ENCODE peak calls at places on chromosomes 6 and 20, in six cellular contexts. Q, L, U, B, H and I are unnamed samples.
A peak's percentile ranks its signal among the peaks of the same experiment; 100 is the strongest.

GRCh38 chr6:131960371-131961133 is 9.4 kb upstream of the CCN2 start:
- DNase-seq in Q (no peak), L (no peak), U (no peak), B (no peak), H (no peak), I (no peak)

GRCh38 chr6:122043421-122043820 is 356.0 kb upstream of the HSF2 start:
- DNase-seq in Q (no peak), L (no peak), U (no peak), B (no peak), H (no peak), I (no peak)

GRCh38 chr6:38180586-38180985 is 361.1 kb downstream of the ZFAND3 start:
- DNase-seq in Q (no peak), L (no peak), U (no peak), B (no peak), H (no peak), I (no peak)

GRCh38 chr6:113414511-113414910 is 442.6 kb upstream of the MARCKS start:
- DNase-seq in Q (no peak), L (no peak), U (peak; percentile 64), B (no peak), H (peak; percentile 66), I (no peak)

GRCh38 chr6:113338610-113339009 is 518.5 kb upstream of the MARCKS start:
- DNase-seq in Q (no peak), L (no peak), U (no peak), B (no peak), H (no peak), I (no peak)

GRCh38 chr6:25166955-25167753 is 112.0 kb upstream of the CARMIL1 start:
- DNase-seq in Q (no peak), L (no peak), U (peak; percentile 53), B (no peak), H (no peak), I (no peak)

GRCh38 chr6:21596379-21597242 is 3.1 kb downstream of the SOX4 start:
- DNase-seq in Q (no peak), L (no peak), U (peak; percentile 73), B (no peak), H (peak; percentile 45), I (no peak)

GRCh38 chr6:80094017-80094416 is 12.5 kb upstream of the BCKDHB start:
- DNase-seq in Q (no peak), L (no peak), U (no peak), B (no peak), H (no peak), I (no peak)

GRCh38 chr6:169166896-169167580 is 86.6 kb downstream of the THBS2 start:
- DNase-seq in Q (no peak), L (no peak), U (no peak), B (no peak), H (no peak), I (no peak)

GRCh38 chr20:44111712-44112335 is 75.2 kb downstream of the JPH2 start:
- DNase-seq in Q (no peak), L (no peak), U (no peak), B (no peak), H (no peak), I (no peak)

GRCh38 chr6:56050530-56050929 is 175.1 kb upstream of the BMP5 start:
- DNase-seq in Q (no peak), L (no peak), U (no peak), B (no peak), H (no peak), I (no peak)

GRCh38 chr20:33165416-33166055 is 2.4 kb upstream of the BPIFA2 start:
- DNase-seq in Q (no peak), L (no peak), U (no peak), B (no peak), H (peak; percentile 42), I (no peak)

GRCh38 chr6:28896505-28897392 is 27.0 kb downstream of the TRIM27 start:
- DNase-seq in Q (no peak), L (no peak), U (peak; percentile 79), B (no peak), H (peak; percentile 61), I (no peak)

GRCh38 chr6:55694148-55694547 is 115.2 kb upstream of the HMGCLL1 start:
- DNase-seq in Q (no peak), L (no peak), U (no peak), B (no peak), H (no peak), I (no peak)